ENCODE peak calls at places on chromosome 10, in ten cellular contexts. Q is HCT116; Y is heart left ventricle; U is HT1080; B is stimulated activated CD4-positive, alpha-beta T cell treated with anti-CD3 and anti-CD28 coated beads, Interleukin-2, amount 100 ng/mL, for 48 hours; K is GM13976; G is GM20000; A is NCI-H1105; H is CD14-positive monocyte; S is heart right ventricle. X is an unnamed sample.

GRCh38 chr10:49187950-49188761 is at the start of gene TMEM273:
- DNase-seq in U (no peak), H (peak), B (no peak), Y (peak), Q (no peak), G (peak), K (peak), A (no peak), S (peak), X (no peak)

GRCh38 chr10:86755740-86756510 is 494 bp upstream of the BMPR1A start:
- DNase-seq in S (peak), Q (peak), A (peak), Y (peak), U (peak), B (peak), K (peak), H (peak), G (peak), X (peak)

GRCh38 chr10:43963793-43964425 is 315.2 kb upstream of the ZNF32 start:
- DNase-seq in G (no peak), K (no peak), A (no peak), Q (no peak), B (no peak), S (no peak), H (no peak), Y (peak), U (no peak), X (no peak)

GRCh38 chr10:79103078-79103477 is 34.3 kb downstream of the ZMIZ1 start:
- DNase-seq in G (no peak), K (no peak), A (no peak), Y (no peak), Q (no peak), U (no peak), H (no peak), S (no peak), B (no peak), X (no peak)

GRCh38 chr10:86225098-86225782 is 141.4 kb downstream of the GRID1 start:
- DNase-seq in Y (peak), U (peak), S (no peak), H (no peak), Q (no peak), K (no peak), B (no peak), G (no peak), A (no peak), X (peak)

GRCh38 chr10:126376956-126377355 is 11.3 kb downstream of the ADAM12 start:
- DNase-seq in B (no peak), S (no peak), G (no peak), Q (no peak), K (no peak), Y (no peak), A (no peak), U (peak), H (no peak), X (peak)

GRCh38 chr10:110608087-110608486 is 36.0 kb upstream of the RBM20 start:
- DNase-seq in A (no peak), Q (no peak), Y (no peak), B (no peak), U (no peak), K (no peak), H (no peak), S (no peak), G (no peak), X (no peak)

GRCh38 chr10:43678654-43679053 is 30.0 kb upstream of the ZNF32 start:
- DNase-seq in K (no peak), Y (no peak), G (no peak), Q (no peak), U (no peak), S (no peak), H (no peak), A (no peak), B (no peak), X (no peak)

GRCh38 chr10:33489606-33490176 is 155.2 kb upstream of the NRP1 start:
- DNase-seq in H (no peak), Y (no peak), K (no peak), B (no peak), Q (no peak), G (no peak), S (no peak), U (no peak), A (no peak), X (no peak)

GRCh38 chr10:124990671-124991625 is 49.0 kb downstream of the ZRANB1 start:
- DNase-seq in Y (no peak), G (no peak), S (no peak), U (no peak), K (no peak), H (no peak), Q (no peak), A (no peak), B (no peak), X (no peak)

GRCh38 chr10:79045566-79046175 is 23.1 kb upstream of the ZMIZ1 start:
- DNase-seq in S (no peak), A (no peak), Y (peak), Q (no peak), B (no peak), U (no peak), G (no peak), H (no peak), K (peak), X (no peak)

X was measured in bronchial epithelial cell.